ENCODE peak calls at places on chromosomes 16 and 17, in six cellular contexts. S is DMS153, Z is smooth muscle cell of the brain vasculature, K is choroid plexus epithelial cell, C is amniotic epithelial cell, P is putamen. X is an unnamed sample.

GRCh38 chr16:48384982-48385271 is 286 bp downstream of the SIAH1 start:
- DNase-seq in S (no peak), Z (no peak), K (peak), C (peak), P (no peak), X (peak)

GRCh38 chr16:81549547-81550411 is 105.2 kb downstream of the CMIP start:
- DNase-seq in S (no peak), Z (no peak), K (no peak), C (no peak), P (no peak), X (no peak)

GRCh38 chr16:86150646-86151371 is 251.8 kb downstream of the IRF8 start:
- DNase-seq in S (no peak), Z (no peak), K (no peak), C (peak), P (no peak), X (no peak)

GRCh38 chr16:54080524-54081008 is 206.0 kb downstream of the IRX3 start:
- DNase-seq in S (no peak), Z (peak), K (peak), C (peak), P (no peak), X (peak)

GRCh38 chr17:7833795-7834553 is at the start of gene KDM6B:
- DNase-seq in S (peak), Z (no peak), K (peak), C (peak), P (peak), X (peak)

GRCh38 chr16:70396209-70396904 is 42.5 kb downstream of the ST3GAL2 start:
- DNase-seq in S (no peak), Z (no peak), K (peak), C (peak), P (no peak), X (peak)

GRCh38 chr17:79987187-79987889 is 48.3 kb downstream of the TBC1D16 start:
- DNase-seq in S (no peak), Z (no peak), K (peak), C (no peak), P (no peak), X (no peak)

GRCh38 chr17:36127199-36127881 is 23.7 kb downstream of the CCL4 start:
- DNase-seq in S (no peak), Z (no peak), K (no peak), C (no peak), P (no peak), X (no peak)

GRCh38 chr16:13961099-13961811 is 41.3 kb downstream of the ERCC4 start:
- DNase-seq in S (no peak), Z (peak), K (peak), C (peak), P (no peak), X (peak)

GRCh38 chr17:4881761-4882555 is 17.4 kb upstream of the C17orf107 start:
- DNase-seq in S (no peak), Z (no peak), K (peak), C (peak), P (no peak), X (peak)

GRCh38 chr17:68247445-68248198 is at the start of gene AMZ2:
- DNase-seq in S (peak), Z (peak), K (peak), C (peak), P (peak), X (peak)

GRCh38 chr17:7484964-7485377 is 805 bp downstream of the POLR2A start:
- DNase-seq in S (no peak), Z (no peak), K (no peak), C (no peak), P (no peak), X (no peak)

GRCh38 chr17:38898291-38898679 is 27.1 kb upstream of the LASP1NB start:
- DNase-seq in S (no peak), Z (no peak), K (no peak), C (no peak), P (no peak), X (no peak)

GRCh38 chr16:10988879-10989278 is 44.5 kb downstream of the CLEC16A start:
- DNase-seq in S (no peak), Z (no peak), K (no peak), C (peak), P (no peak), X (no peak)

GRCh38 chr16:15885560-15886001 is 2.8 kb downstream of the CEP20 start:
- DNase-seq in S (no peak), Z (no peak), K (no peak), C (no peak), P (no peak), X (peak)

GRCh38 chr17:7803981-7804380 is 30.0 kb upstream of the KDM6B start:
- DNase-seq in S (peak), Z (no peak), K (peak), C (no peak), P (no peak), X (no peak)

GRCh38 chr16:4687946-4688673 is 5.3 kb upstream of the NUDT16L1 start:
- DNase-seq in S (no peak), Z (no peak), K (no peak), C (no peak), P (no peak), X (no peak)

GRCh38 chr17:28725166-28725659 is 820 bp downstream of the TLCD1 start:
- DNase-seq in S (peak), Z (no peak), K (peak), C (peak), P (no peak), X (peak)